ENCODE peak calls at places on chromosomes 13 and 19, in six cellular contexts. A is IMR-90; R is GM23338; Y is CD8-positive, alpha-beta T cell; T is AG09309; C is mucosa of descending colon. M is an unnamed sample.

GRCh38 chr19:8208119-8208709 is 956 bp upstream of the CERS4 start:
- DNase-seq in A (no peak), R (peak; percentile 69), Y (no peak), T (no peak), C (no peak), M (no peak)

GRCh38 chr19:22882797-22883196 is 50.7 kb downstream of the ZNF723 start:
- DNase-seq in A (peak; percentile 13), R (peak; percentile 78), Y (no peak), T (no peak), C (peak; percentile 1), M (peak; percentile 19)

GRCh38 chr13:29577135-29578051 is 18.1 kb downstream of the SLC7A1 start:
- DNase-seq in A (peak; percentile 38), R (no peak), Y (no peak), T (no peak), C (no peak), M (peak; percentile 50)

GRCh38 chr13:25372275-25373081 is 704 bp downstream of the ATP8A2 start:
- DNase-seq in A (no peak), R (peak; percentile 64), Y (no peak), T (no peak), C (no peak), M (no peak)

GRCh38 chr13:92175330-92175729 is 776.9 kb downstream of the GPC5 start:
- DNase-seq in A (peak; percentile 62), R (peak; percentile 67), Y (no peak), T (no peak), C (peak; percentile 53), M (peak; percentile 61)

GRCh38 chr13:30742896-30743295 is 7.6 kb downstream of the ALOX5AP start:
- DNase-seq in A (no peak), R (no peak), Y (no peak), T (no peak), C (no peak), M (no peak)

GRCh38 chr13:99396446-99396845 is 89.2 kb upstream of the GPR183 start:
- DNase-seq in A (no peak), R (no peak), Y (no peak), T (no peak), C (no peak), M (no peak)

GRCh38 chr13:108227651-108228272 is 9.6 kb downstream of the ABHD13 start:
- DNase-seq in A (peak; percentile 52), R (peak; percentile 43), Y (no peak), T (no peak), C (peak; percentile 60), M (peak; percentile 54)

GRCh38 chr19:58277748-58278147 is 1.0 kb upstream of the ZNF8 start:
- DNase-seq in A (no peak), R (no peak), Y (no peak), T (no peak), C (peak; percentile 9), M (no peak)

GRCh38 chr13:85806553-85807175 is 7.4 kb upstream of the SLITRK6 start:
- DNase-seq in A (peak; percentile 61), R (peak; percentile 82), Y (no peak), T (no peak), C (no peak), M (peak; percentile 63)

GRCh38 chr19:8306235-8307054 is 1.7 kb downstream of the CD320 start:
- DNase-seq in A (no peak), R (no peak), Y (no peak), T (no peak), C (peak; percentile 56), M (no peak)

DNA sequence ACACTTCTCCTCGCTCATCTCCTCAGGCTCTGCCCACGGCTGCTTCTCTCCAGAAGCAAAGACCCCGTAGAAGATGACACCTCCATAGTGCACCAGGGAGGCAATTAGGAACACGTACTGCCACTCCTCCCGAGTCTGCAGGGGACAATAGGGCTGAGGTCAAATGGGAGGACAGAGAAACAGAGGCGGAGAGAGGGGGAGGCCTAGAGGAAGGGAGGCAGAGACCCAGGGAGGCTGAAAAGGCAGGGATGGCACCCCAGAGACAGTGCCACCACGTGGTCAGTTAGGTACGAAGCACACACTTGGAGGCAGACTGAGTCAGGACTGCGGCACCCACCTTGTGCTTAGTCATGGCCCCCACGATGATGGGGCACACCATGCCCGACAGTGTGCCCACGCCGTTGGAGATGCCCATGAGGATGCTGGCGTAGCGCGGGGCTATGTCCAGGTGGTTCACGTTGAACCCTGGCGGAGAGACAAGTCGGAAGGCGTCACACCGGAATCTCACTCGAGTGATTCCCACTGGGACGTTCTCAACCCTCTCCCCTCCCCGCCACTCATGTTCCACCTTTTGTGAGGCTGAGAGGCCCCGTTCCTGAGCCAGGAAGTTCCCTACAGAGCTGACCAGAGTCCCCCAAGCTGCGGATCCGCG is 5.6 kb downstream of the GFY start:
- DNase-seq in A (no peak), R (no peak), Y (no peak), T (no peak), C (no peak), M (no peak)
- TF ChIP-seq CTCF in A (peak; percentile 17), R (peak; percentile 55), Y (peak; percentile 26), T (peak; percentile 34), C (no peak), M (peak; percentile 16)

DNA sequence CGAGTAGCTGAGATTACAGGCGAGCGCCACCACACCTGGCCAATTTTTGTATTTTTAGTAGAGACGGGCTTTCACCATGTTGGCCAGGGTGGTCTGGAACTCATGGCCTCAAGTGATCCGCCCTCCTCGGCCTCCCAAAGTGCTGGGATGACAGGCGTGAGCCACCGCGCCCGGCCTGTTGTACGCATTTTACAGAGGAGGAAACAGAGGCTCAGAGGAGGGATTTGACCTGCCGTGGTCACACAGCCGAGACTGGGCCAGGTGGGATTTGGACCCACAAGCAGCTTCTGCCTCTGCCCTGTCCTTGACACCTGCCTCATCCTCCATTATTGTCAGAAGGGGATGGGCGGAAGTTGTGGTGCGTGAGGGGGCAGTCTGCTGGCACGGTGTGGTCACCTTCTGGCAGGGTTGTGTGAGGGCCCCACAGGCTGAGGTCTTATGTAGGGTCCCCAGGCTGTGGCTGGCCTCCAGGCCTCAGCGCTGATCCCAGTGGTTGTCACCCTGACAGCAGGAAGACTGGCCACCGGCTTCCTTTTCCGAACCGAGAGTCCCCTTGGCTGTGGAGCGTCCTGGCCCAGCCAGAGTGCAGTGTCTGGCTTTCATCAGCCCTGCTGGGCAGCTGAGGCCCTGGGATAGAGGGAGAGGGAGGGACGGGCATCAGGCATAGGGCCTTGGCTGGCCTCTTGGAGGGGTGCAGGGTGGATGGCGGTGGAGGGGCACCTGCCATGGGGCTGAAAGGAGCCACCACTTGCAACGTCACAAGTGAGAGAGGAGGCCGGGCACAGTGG is 20.3 kb downstream of the NFIC start:
- DNase-seq in A (no peak), R (no peak), Y (no peak), T (no peak), C (no peak), M (no peak)
- H3K4me3 ChIP-seq in A (no peak overlapping the region), R (no peak overlapping the region), Y (no peak overlapping the region), T (no peak overlapping the region), C (no peak overlapping the region), M (no peak overlapping the region)

GRCh38 chr19:14072535-14073231 is at the start of gene MISP3:
- DNase-seq in A (no peak), R (peak; percentile 46), Y (no peak), T (no peak), C (peak; percentile 91), M (no peak)
- TF ChIP-seq CTCF in A (no peak), R (no peak), Y (no peak), T (no peak), C (no peak), M (no peak)

DNA sequence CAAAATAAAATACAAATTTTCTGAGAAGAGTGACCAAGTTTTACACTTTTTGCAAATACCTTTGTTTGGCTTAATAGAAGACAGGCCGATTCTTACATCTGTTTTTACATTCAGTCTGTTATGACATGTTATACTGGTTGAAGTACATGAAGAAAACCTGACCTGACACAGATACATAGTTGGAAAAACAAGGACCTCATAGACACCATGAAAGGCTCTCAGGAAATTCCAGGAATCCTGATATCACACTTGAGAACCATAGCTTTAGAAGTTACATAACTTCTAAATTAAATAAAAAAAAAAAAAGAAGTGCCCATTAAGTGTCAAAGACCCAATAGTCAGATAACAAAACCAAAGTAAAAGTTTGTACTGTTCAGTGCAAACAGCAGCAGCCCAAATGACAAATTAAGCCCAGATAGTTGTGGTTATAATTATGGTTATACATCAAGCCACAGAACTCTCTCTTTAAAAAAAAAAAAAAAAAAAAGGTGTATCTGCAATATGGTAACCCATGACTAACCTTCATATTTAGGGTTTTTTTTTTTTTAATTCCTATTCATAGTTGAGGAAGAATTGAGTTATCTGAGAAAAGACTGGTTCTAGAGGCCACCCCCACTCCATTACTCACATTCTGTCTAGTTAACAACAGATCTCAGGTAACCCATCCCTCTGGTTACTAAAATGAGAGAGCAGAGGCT is 19.8 kb downstream of the RBM26 start:
- DNase-seq in A (no peak), R (no peak), Y (no peak), T (no peak), C (no peak), M (no peak)
- H3K4me3 ChIP-seq in A (no peak overlapping the region), R (no peak overlapping the region), Y (no peak overlapping the region), T (no peak overlapping the region), C (no peak overlapping the region), M (no peak overlapping the region)

GRCh38 chr13:59343993-59344780 is 819.5 kb downstream of the DIAPH3 start:
- DNase-seq in A (no peak), R (no peak), Y (no peak), T (no peak), C (no peak), M (no peak)
- TF ChIP-seq CTCF in A (no peak), R (peak; percentile 25), Y (no peak), T (no peak), C (no peak), M (no peak)